ENCODE peak calls at places on chromosomes 5 and 9, in five cellular contexts. E is HuH-7, K is BE2C, P is astrocyte of the spinal cord, D is mucosa of gallbladder. V is an unnamed sample.

GRCh38 chr5:181047921-181048320 is 7.9 kb downstream of the BTNL9 start:
- DNase-seq in E (no peak), K (no peak), P (no peak), D (no peak), V (no peak)

GRCh38 chr9:122642226-122642625 is 15.2 kb downstream of the OR1B1 start:
- DNase-seq in E (peak; percentile 6), K (no peak), P (no peak), D (no peak), V (no peak)

GRCh38 chr5:61162832-61163567 is 732 bp upstream of the SMIM15 start:
- DNase-seq in E (peak; percentile 28), K (peak; percentile 24), P (peak; percentile 25), D (no peak), V (peak; percentile 23)

GRCh38 chr5:93909356-93909755 is 168.0 kb upstream of the POU5F2 start:
- DNase-seq in E (no peak), K (peak; percentile 35), P (peak; percentile 12), D (no peak), V (no peak)

GRCh38 chr5:124561451-124561850 is 185.0 kb downstream of the ZNF608 start:
- DNase-seq in E (no peak), K (no peak), P (no peak), D (no peak), V (no peak)

GRCh38 chr5:137758719-137759312 is 4.7 kb upstream of the HNRNPA0 start:
- DNase-seq in E (no peak), K (no peak), P (no peak), D (no peak), V (no peak)

GRCh38 chr5:35838370-35839042 is 18.2 kb upstream of the IL7R start:
- DNase-seq in E (no peak), K (no peak), P (no peak), D (no peak), V (no peak)

GRCh38 chr9:119280740-119281485 is 88.3 kb downstream of the BRINP1 start:
- DNase-seq in E (no peak), K (no peak), P (no peak), D (no peak), V (no peak)

GRCh38 chr5:141992349-141992963 is 20.4 kb downstream of the GNPDA1 start:
- DNase-seq in E (peak; percentile 66), K (peak; percentile 79), P (peak; percentile 66), D (peak; percentile 85), V (peak; percentile 39)

GRCh38 chr9:78539904-78540303 is 243.0 kb downstream of the PSAT1 start:
- DNase-seq in E (no peak), K (no peak), P (peak; percentile 81), D (no peak), V (peak; percentile 86)

GRCh38 chr5:149320791-149321330 is 24.4 kb upstream of the GRPEL2 start:
- DNase-seq in E (peak; percentile 82), K (peak; percentile 95), P (peak; percentile 88), D (peak; percentile 94), V (peak; percentile 63)

GRCh38 chr9:123354806-123355508 is 1.0 kb upstream of the CRB2 start:
- DNase-seq in E (no peak), K (no peak), P (no peak), D (no peak), V (no peak)

GRCh38 chr5:139378101-139378825 is 4.8 kb downstream of the SLC23A1 start:
- DNase-seq in E (no peak), K (no peak), P (no peak), D (no peak), V (no peak)

GRCh38 chr5:68898961-68899471 is 194.8 kb upstream of the SLC30A5 start:
- DNase-seq in E (no peak), K (no peak), P (peak; percentile 70), D (no peak), V (peak; percentile 61)

GRCh38 chr5:180154821-180155220 is 54.2 kb downstream of the RASGEF1C start:
- DNase-seq in E (no peak), K (no peak), P (no peak), D (no peak), V (no peak)

GRCh38 chr5:117255211-117256032 is 680.8 kb upstream of the SEMA6A start:
- DNase-seq in E (no peak), K (no peak), P (no peak), D (no peak), V (no peak)

GRCh38 chr5:112921833-112922817 is at the start of gene REEP5:
- DNase-seq in E (peak; percentile 76), K (peak; percentile 92), P (peak; percentile 75), D (peak; percentile 79), V (peak; percentile 88)

GRCh38 chr5:58499951-58500350 is 8.7 kb downstream of the GAPT start:
- DNase-seq in E (no peak), K (no peak), P (no peak), D (peak; percentile 69), V (no peak)

GRCh38 chr5:107487056-107487461 is 183.7 kb downstream of the EFNA5 start:
- DNase-seq in E (no peak), K (no peak), P (no peak), D (no peak), V (no peak)

GRCh38 chr5:85927632-85928031 is 690.1 kb upstream of the COX7C start:
- DNase-seq in E (no peak), K (no peak), P (no peak), D (no peak), V (no peak)

GRCh38 chr5:26700759-26701384 is 337.5 kb downstream of the CDH9 start:
- DNase-seq in E (peak; percentile 35), K (peak; percentile 70), P (peak; percentile 39), D (no peak), V (peak; percentile 43)

GRCh38 chr5:146193291-146193690 is 10.1 kb upstream of the RBM27 start:
- DNase-seq in E (no peak), K (no peak), P (no peak), D (no peak), V (no peak)

GRCh38 chr5:463952-464351 is 21.0 kb downstream of the EXOC3 start:
- DNase-seq in E (no peak), K (no peak), P (no peak), D (no peak), V (no peak)

GRCh38 chr5:42514759-42515158 is 91.5 kb downstream of the GHR start:
- DNase-seq in E (peak; percentile 14), K (no peak), P (no peak), D (no peak), V (no peak)

GRCh38 chr5:103119067-103119764 is 722 bp downstream of the GIN1 start:
- DNase-seq in E (no peak), K (no peak), P (no peak), D (no peak), V (no peak)

V was measured in MG63.